ENCODE peak calls at places on chromosomes 3 and 15, in eight cellular contexts. C, D, N, G, E, P, I and S are unnamed samples.

GRCh38 chr15:66621491-66622467 is 56.0 kb upstream of the LCTL start:
- DNase-seq in G (no peak), P (peak; percentile 43), E (no peak), I (peak; percentile 46), C (no peak), D (no peak), N (no peak), S (no peak)

GRCh38 chr3:129940086-129940485 is 34.4 kb upstream of the TRH start:
- DNase-seq in N (no peak), I (no peak), G (peak; percentile 25), D (no peak), E (no peak), C (no peak), P (no peak), S (no peak)

GRCh38 chr15:100114100-100114499 is 227.7 kb downstream of the ADAMTS17 start:
- DNase-seq in C (no peak), I (peak; percentile 64), G (peak; percentile 43), E (no peak), P (peak; percentile 95), N (no peak), D (no peak), S (no peak)

GRCh38 chr3:155634121-155634719 is 110.7 kb downstream of the PLCH1 start:
- DNase-seq in D (no peak), I (no peak), C (no peak), E (no peak), P (no peak), N (no peak), G (no peak), S (no peak)

GRCh38 chr15:97995881-97996603 is 35.5 kb downstream of the ARRDC4 start:
- DNase-seq in G (peak; percentile 85), P (peak; percentile 19), N (no peak), D (peak; percentile 46), E (no peak), I (no peak), C (no peak), S (no peak)

GRCh38 chr3:127535901-127536817 is 54.4 kb downstream of the TPRA1 start:
- DNase-seq in N (no peak), P (no peak), C (no peak), I (no peak), E (no peak), G (no peak), D (no peak), S (no peak)

GRCh38 chr3:135009014-135009413 is 214.0 kb downstream of the EPHB1 start:
- DNase-seq in G (no peak), N (no peak), P (no peak), D (no peak), E (no peak), I (no peak), C (no peak), S (no peak)

GRCh38 chr3:17605032-17605431 is 137.4 kb downstream of the TBC1D5 start:
- DNase-seq in G (peak; percentile 91), C (no peak), I (peak; percentile 36), E (no peak), D (no peak), N (no peak), P (peak; percentile 84), S (no peak)

GRCh38 chr15:63372018-63372705 is 9.5 kb downstream of the CA12 start:
- DNase-seq in N (no peak), D (no peak), I (peak; percentile 90), P (peak; percentile 92), C (no peak), E (peak; percentile 9), G (peak; percentile 98), S (peak; percentile 54)

GRCh38 chr15:35320158-35320780 is 225.7 kb downstream of the DPH6 start:
- DNase-seq in N (no peak), G (no peak), I (no peak), D (no peak), P (no peak), E (no peak), C (no peak), S (no peak)

GRCh38 chr3:38084969-38085942 is 46.2 kb downstream of the DLEC1 start:
- DNase-seq in D (no peak), P (no peak), I (no peak), N (no peak), G (no peak), E (no peak), C (peak; percentile 10), S (no peak)

GRCh38 chr3:101148001-101148400 is 154.8 kb upstream of the ABI3BP start:
- DNase-seq in P (no peak), C (no peak), N (no peak), D (no peak), E (no peak), G (no peak), I (no peak), S (no peak)